ENCODE peak calls at places on chromosomes 1 and 21, in five cellular contexts. M, P, K, B and W are unnamed samples.

GRCh38 chr1:170253180-170253579 is 107.4 kb downstream of the NTMT2 start:
- ATAC-seq in M (no peak), P (peak), K (no peak), B (no peak), W (no peak)

GRCh38 chr1:67853704-67854103 is 20.4 kb upstream of the GNG12 start:
- ATAC-seq in M (peak), P (peak), K (peak), B (peak), W (peak)

GRCh38 chr1:110172001-110172400 is 21.7 kb downstream of the SLC6A17 start:
- ATAC-seq in M (no peak), P (no peak), K (no peak), B (no peak), W (no peak)

GRCh38 chr1:210711825-210712224 is 383.1 kb downstream of the HHAT start:
- ATAC-seq in M (no peak), P (no peak), K (peak), B (peak), W (no peak)

GRCh38 chr1:56509713-56510641 is 69.4 kb downstream of the PLPP3 start:
- ATAC-seq in M (no peak), P (no peak), K (peak), B (peak), W (no peak)

GRCh38 chr1:55812281-55812680 is 597.1 kb upstream of the USP24 start:
- ATAC-seq in M (no peak), P (no peak), K (no peak), B (no peak), W (peak)

GRCh38 chr1:160860840-160861505 is 1.7 kb downstream of the CD244 start:
- ATAC-seq in M (no peak), P (no peak), K (no peak), B (no peak), W (no peak)

GRCh38 chr1:1907098-1907736 is 7.8 kb upstream of the CALML6 start:
- ATAC-seq in M (no peak), P (peak), K (peak), B (peak), W (no peak)

GRCh38 chr1:165536016-165536415 is 7.8 kb upstream of the LRRC52 start:
- ATAC-seq in M (no peak), P (no peak), K (no peak), B (no peak), W (no peak)

GRCh38 chr1:119549719-119550141 is 42.7 kb downstream of the HSD3B1 start:
- ATAC-seq in M (peak), P (peak), K (peak), B (peak), W (no peak)

GRCh38 chr1:178467837-178468236 is 28.9 kb downstream of the CLEC20A start:
- ATAC-seq in M (no peak), P (no peak), K (no peak), B (no peak), W (no peak)

GRCh38 chr1:19469004-19469403 is 16.3 kb downstream of the CAPZB start:
- ATAC-seq in M (no peak), P (peak), K (no peak), B (peak), W (no peak)

GRCh38 chr1:93829061-93829460 is 49.9 kb downstream of the DNTTIP2 start:
- ATAC-seq in M (no peak), P (no peak), K (no peak), B (no peak), W (no peak)

GRCh38 chr1:223320959-223321358 is 43.0 kb downstream of the SUSD4 start:
- ATAC-seq in M (no peak), P (no peak), K (no peak), B (no peak), W (no peak)

GRCh38 chr1:100536031-100536430 is 1.9 kb upstream of the GPR88 start:
- ATAC-seq in M (no peak), P (peak), K (no peak), B (no peak), W (no peak)

GRCh38 chr1:113433177-113433576 is 42.9 kb downstream of the MAGI3 start:
- ATAC-seq in M (no peak), P (no peak), K (no peak), B (no peak), W (no peak)

GRCh38 chr1:246695136-246695535 is 29.1 kb upstream of the SCCPDH start:
- ATAC-seq in M (no peak), P (no peak), K (no peak), B (no peak), W (no peak)

GRCh38 chr1:119449964-119450363 is 35.0 kb downstream of the HSD3B2 start:
- ATAC-seq in M (no peak), P (peak), K (peak), B (peak), W (no peak)

GRCh38 chr1:71667224-71667623 is 586.4 kb upstream of the ZRANB2 start:
- ATAC-seq in M (peak), P (no peak), K (no peak), B (no peak), W (peak)

GRCh38 chr1:229808272-229808671 is 182.2 kb downstream of the URB2 start:
- ATAC-seq in M (no peak), P (no peak), K (no peak), B (no peak), W (no peak)

GRCh38 chr1:20830378-20830777 is 43.3 kb upstream of the HP1BP3 start:
- ATAC-seq in M (no peak), P (no peak), K (no peak), B (no peak), W (no peak)

GRCh38 chr1:93701619-93702018 is 20.0 kb upstream of the BCAR3 start:
- ATAC-seq in M (peak), P (peak), K (peak), B (no peak), W (peak)

GRCh38 chr1:64882574-64883255 is 83.6 kb downstream of the JAK1 start:
- ATAC-seq in M (no peak), P (peak), K (no peak), B (no peak), W (no peak)

GRCh38 chr1:160876311-160876710 is 8.7 kb downstream of the ITLN1 start:
- ATAC-seq in M (no peak), P (no peak), K (no peak), B (no peak), W (no peak)

GRCh38 chr1:150414592-150414991 is 50.6 kb downstream of the RPRD2 start:
- ATAC-seq in M (no peak), P (no peak), K (no peak), B (no peak), W (no peak)

GRCh38 chr21:35212393-35213127 is 163.5 kb upstream of the RUNX1 start:
- ATAC-seq in M (peak), P (no peak), K (no peak), B (no peak), W (no peak)

GRCh38 chr1:39563669-39564068 is 12.9 kb downstream of the PABPC4 start:
- ATAC-seq in M (no peak), P (no peak), K (no peak), B (no peak), W (no peak)

GRCh38 chr1:212797681-212798080 is 6.0 kb downstream of the TATDN3 start:
- ATAC-seq in M (no peak), P (no peak), K (no peak), B (no peak), W (no peak)

GRCh38 chr21:37665230-37666024 is 250.8 kb downstream of the KCNJ6 start:
- ATAC-seq in M (no peak), P (no peak), K (no peak), B (peak), W (peak)

GRCh38 chr1:189623336-189623735 is 854.3 kb downstream of the BRINP3 start:
- ATAC-seq in M (no peak), P (no peak), K (no peak), B (no peak), W (no peak)

GRCh38 chr1:173332026-173332425 is 124.9 kb upstream of the TNFSF4 start:
- ATAC-seq in M (peak), P (peak), K (no peak), B (peak), W (peak)

GRCh38 chr1:44496541-44497171 is 91.6 kb downstream of the RNF220 start:
- ATAC-seq in M (no peak), P (no peak), K (no peak), B (no peak), W (no peak)
- TF ChIP-seq CTCF in M (no peak), P (no peak), K (no peak), B (no peak), W (no peak)

GRCh38 chr21:43341349-43342163 is 85.4 kb downstream of the SIK1 start:
- ATAC-seq in M (no peak), P (no peak), K (no peak), B (no peak), W (no peak)
- TF ChIP-seq EP300 in M (no peak), P (no peak), K (no peak), B (no peak), W (no peak)

DNA sequence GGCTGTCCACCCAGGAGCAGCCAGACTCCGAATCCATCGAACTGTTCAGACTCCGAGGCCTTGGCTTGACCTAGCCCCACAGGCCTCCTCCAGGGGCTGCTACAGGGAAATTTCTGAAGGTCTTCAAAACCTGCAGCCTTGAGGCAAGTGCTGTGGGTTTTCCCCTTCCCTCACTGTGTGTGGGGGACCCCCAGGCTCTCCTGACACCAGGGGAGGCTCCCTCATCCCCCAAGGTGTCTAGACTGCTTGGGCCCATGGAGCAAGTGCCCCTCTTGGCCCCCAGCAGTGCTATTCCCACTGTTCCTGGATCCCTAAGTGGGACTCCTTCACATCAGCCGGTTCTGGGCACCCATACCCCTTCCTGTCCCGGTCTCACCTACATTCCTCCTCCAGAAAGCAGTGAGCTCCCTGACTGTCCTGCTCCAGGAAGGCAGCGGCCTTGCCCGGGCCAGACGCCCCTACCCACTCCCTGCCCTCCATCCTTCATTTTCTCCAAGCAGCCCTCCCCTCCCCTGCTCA is 814 bp downstream of the PAQR7 start:
- ATAC-seq in M (no peak), P (peak), K (peak), B (no peak), W (peak)
- TF ChIP-seq POLR2AphosphoS5 in M (no peak), P (no peak), K (no peak), B (no peak), W (no peak)

GRCh38 chr1:5601516-5601915 is 390.7 kb downstream of the NPHP4 start:
- ATAC-seq in M (no peak), P (no peak), K (no peak), B (no peak), W (no peak)

GRCh38 chr1:5599541-5599940 is 392.7 kb downstream of the NPHP4 start:
- ATAC-seq in M (no peak), P (no peak), K (no peak), B (no peak), W (no peak)

GRCh38 chr1:5598824-5599395 is 393.3 kb downstream of the NPHP4 start:
- ATAC-seq in M (no peak), P (no peak), K (peak), B (peak), W (no peak)

GRCh38 chr1:5597991-5598823 is 394.0 kb downstream of the NPHP4 start:
- ATAC-seq in M (no peak), P (no peak), K (peak), B (peak), W (peak)

GRCh38 chr1:5603353-5604104 is 388.7 kb downstream of the NPHP4 start:
- ATAC-seq in M (no peak), P (no peak), K (no peak), B (no peak), W (no peak)
- TF ChIP-seq CTCF in M (no peak), P (no peak), K (no peak), B (no peak), W (no peak)

GRCh38 chr1:202107321-202107761 is 15.4 kb upstream of the GPR37L1 start:
- ATAC-seq in M (no peak), P (no peak), K (peak), B (no peak), W (no peak)

GRCh38 chr1:202107801-202108731 is 14.7 kb upstream of the GPR37L1 start:
- ATAC-seq in M (peak), P (no peak), K (peak), B (no peak), W (no peak)

GRCh38 chr1:202105571-202106339 is 17.0 kb upstream of the GPR37L1 start:
- ATAC-seq in M (peak), P (peak), K (no peak), B (peak), W (no peak)

GRCh38 chr1:202104073-202104472 is 18.6 kb upstream of the GPR37L1 start:
- ATAC-seq in M (no peak), P (no peak), K (no peak), B (no peak), W (no peak)

DNA sequence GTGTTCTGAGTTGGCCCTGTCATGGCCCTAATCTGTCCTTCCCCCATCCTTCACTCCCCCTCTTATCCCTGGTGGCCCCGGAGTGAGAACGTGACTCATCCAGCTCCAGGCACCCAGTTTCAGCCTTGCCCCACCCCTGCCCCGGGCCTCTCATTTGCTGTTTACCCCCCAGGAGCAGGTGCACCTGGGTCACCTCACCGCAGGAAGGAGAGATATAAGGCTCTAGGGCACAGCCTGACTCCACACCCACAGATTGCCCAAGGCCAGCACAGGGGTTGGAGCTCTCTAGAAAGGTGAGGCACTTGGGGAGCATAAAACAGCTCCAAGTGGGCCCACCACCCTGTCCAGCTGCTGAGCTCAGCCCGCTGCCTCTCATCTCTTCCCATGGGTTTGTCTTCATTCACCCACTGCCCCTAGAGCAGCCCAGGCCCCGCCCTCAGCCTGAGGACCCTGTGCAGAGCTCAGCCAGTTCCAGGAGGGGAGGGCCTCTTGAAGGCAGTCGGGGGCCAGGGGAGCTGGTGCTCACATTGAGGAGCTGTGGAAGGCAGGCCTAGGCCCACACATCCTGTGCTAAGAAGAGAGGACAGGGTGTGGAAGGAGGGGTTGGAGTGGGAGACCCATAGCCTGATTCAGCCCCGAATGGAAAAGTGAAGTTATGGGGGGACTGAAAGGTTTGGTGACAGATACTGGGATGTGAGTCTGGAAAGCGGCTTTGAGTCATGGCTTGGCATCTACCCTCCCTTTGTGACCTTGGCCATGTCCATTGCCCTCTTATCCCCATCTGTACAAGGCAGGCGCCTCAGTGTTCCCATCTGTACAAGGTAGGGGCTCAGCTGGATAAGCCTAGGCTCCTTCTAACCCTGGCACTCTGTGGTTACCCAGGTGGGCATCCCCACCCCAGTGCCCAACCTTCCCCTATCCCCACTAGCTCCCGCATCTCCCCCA is 16.1 kb upstream of the GPR37L1 start:
- ATAC-seq in M (peak), P (peak), K (peak), B (peak), W (no peak)
- TF ChIP-seq EP300 in M (no peak), P (no peak), K (no peak), B (peak), W (no peak)

DNA sequence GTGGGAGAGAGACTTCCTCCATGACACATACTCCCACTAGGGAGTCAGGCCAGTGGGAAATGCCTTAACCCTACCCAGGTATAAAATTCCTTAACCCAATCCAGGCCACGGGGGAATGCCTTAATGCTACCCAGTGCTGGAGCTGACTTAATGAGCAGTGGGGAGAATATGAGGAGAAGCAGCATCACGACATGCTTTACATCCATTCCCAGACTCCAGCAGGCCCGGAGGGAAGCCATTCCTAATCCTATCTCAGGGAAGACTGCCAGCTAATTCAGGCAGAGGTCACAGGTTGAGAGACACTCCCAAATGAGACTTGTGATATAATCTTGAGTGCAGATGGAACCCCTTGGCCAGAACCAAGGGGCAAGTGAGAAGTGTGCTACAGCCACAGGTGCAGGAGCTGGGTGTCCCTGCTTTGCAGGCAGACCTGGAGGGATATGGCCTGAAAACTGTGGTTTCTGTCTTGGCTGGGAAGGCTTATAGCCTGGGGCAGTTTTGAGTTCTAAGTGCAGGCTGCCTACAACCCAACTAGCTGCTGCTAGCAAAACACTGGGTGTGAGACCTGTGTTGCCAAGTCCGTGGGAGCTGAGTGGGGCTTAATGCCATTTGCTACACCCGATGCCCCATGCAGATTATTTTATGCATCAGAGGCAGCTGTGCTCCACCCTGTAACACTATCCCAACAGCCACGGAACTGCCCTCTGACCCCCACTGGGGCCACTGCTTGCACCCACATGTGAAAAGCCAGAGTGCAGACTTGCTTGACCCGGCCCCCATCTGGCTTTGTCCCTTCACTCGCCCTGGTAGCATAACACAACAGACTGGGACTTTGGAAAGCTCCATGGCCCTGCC is 45.2 kb upstream of the GUCA2A start:
- ATAC-seq in M (no peak), P (no peak), K (no peak), B (no peak), W (no peak)
- TF ChIP-seq POLR2AphosphoS5 in M (no peak), P (no peak), K (no peak), B (no peak), W (no peak)

GRCh38 chr1:44832068-44832700 is 10.9 kb downstream of the PTCH2 start:
- ATAC-seq in M (no peak), P (no peak), K (peak), B (peak), W (no peak)

GRCh38 chr1:44839561-44839960 is 3.5 kb downstream of the PTCH2 start:
- ATAC-seq in M (no peak), P (no peak), K (no peak), B (no peak), W (no peak)

GRCh38 chr1:44834328-44834727 is 8.7 kb downstream of the PTCH2 start:
- ATAC-seq in M (no peak), P (no peak), K (no peak), B (no peak), W (no peak)

GRCh38 chr1:44831516-44831915 is 11.5 kb downstream of the PTCH2 start:
- ATAC-seq in M (no peak), P (no peak), K (no peak), B (peak), W (no peak)

DNA sequence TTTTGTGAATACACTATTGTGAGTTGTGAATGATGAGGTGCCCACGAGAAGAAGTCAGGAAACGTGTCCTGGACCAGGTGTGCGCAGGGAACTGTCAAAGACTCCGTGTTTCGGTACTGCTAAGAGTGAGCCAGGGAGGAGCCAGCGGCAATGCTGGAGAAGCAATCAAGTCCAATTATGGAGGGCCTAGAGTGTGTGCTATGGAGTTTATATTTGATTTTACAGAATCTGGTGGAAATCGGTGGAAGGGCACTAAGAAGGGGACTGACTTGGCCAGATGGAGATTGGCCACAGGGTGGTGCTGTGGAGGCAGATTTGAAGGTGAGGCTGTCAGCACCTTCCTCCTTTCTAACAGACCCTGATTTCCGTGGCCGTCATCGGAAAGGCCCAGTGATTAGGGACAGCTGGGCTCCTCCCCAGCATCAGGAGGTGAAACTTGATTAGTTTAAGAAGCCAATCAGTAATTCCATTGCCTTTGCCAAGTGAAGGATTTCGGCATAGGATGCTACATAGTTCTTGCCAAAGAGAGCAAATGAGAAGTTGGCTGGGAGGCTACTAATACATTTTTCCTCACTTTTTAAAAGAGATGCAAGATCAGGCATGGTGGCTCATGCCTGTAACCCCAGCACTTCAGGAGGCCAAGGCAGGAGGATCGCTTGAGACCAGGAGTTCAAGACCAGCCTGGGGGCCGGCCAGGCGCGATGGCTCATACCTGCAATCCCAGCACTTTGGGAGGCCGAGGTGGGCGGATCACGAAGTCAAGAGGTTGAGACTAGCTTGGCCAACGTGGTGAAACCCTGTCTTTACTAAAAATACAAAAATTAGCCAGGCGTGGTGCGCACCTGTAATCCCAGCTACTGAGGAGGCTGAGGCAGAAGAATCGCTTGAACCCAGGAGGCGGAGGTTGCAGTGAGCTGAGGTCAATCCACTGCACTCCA is 7.0 kb downstream of the PTCH2 start:
- ATAC-seq in M (peak), P (peak), K (peak), B (peak), W (peak)
- TF ChIP-seq CTCF in M (peak), P (peak), K (peak), B (peak), W (peak)